ENCODE peak calls at places on chromosomes 6 and 20, in eight cellular contexts. R is DND-41, X is fibroblast of pulmonary artery, P is sigmoid colon, S is fibroblast of lung, L is GM18507, G is nucleus accumbens, N is PC-3. C is an unnamed sample.
A peak's percentile ranks its signal among the peaks of the same experiment; 100 is the strongest.

GRCh38 chr6:43089467-43089866 is 13.4 kb downstream of the PTK7 start:
- DNase-seq in R (no peak), X (no peak), P (no peak), S (no peak), L (no peak), G (no peak), N (no peak), C (no peak)

GRCh38 chr20:51402201-51402600 is 140.3 kb downstream of the NFATC2 start:
- DNase-seq in R (no peak), X (no peak), P (no peak), S (peak; percentile 67), L (no peak), G (no peak), N (no peak), C (peak; percentile 47)

GRCh38 chr6:148971027-148971927 is 224.4 kb downstream of the UST start:
- DNase-seq in R (no peak), X (no peak), P (no peak), S (peak; percentile 51), L (no peak), G (no peak), N (peak; percentile 73), C (no peak)

GRCh38 chr6:43178951-43179830 is 2.8 kb upstream of the CUL9 start:
- DNase-seq in R (no peak), X (no peak), P (no peak), S (no peak), L (no peak), G (no peak), N (no peak), C (no peak)

GRCh38 chr20:10523438-10523837 is 88.3 kb downstream of the SLX4IP start:
- DNase-seq in R (no peak), X (no peak), P (peak; percentile 81), S (no peak), L (no peak), G (no peak), N (peak; percentile 37), C (no peak)

GRCh38 chr6:72649032-72649984 is 27.4 kb downstream of the KCNQ5 start:
- DNase-seq in R (no peak), X (peak; percentile 87), P (no peak), S (peak; percentile 87), L (no peak), G (no peak), N (peak; percentile 92), C (peak; percentile 71)

GRCh38 chr6:157163434-157164159 is 159.7 kb downstream of the TMEM242 start:
- DNase-seq in R (no peak), X (no peak), P (no peak), S (no peak), L (no peak), G (no peak), N (no peak), C (no peak)

GRCh38 chr6:135594000-135594399 is 96.5 kb upstream of the AHI1 start:
- DNase-seq in R (no peak), X (no peak), P (no peak), S (no peak), L (no peak), G (no peak), N (no peak), C (no peak)

GRCh38 chr6:75842191-75842590 is 93.2 kb downstream of the MYO6 start:
- DNase-seq in R (no peak), X (peak; percentile 24), P (no peak), S (peak; percentile 56), L (no peak), G (no peak), N (no peak), C (no peak)

GRCh38 chr20:61954276-61955021 is 111.2 kb downstream of the TAF4 start:
- DNase-seq in R (no peak), X (no peak), P (peak; percentile 52), S (no peak), L (no peak), G (no peak), N (no peak), C (no peak)

GRCh38 chr6:84522135-84522535 is 242.3 kb downstream of the TBX18 start:
- DNase-seq in R (no peak), X (peak; percentile 89), P (no peak), S (peak; percentile 96), L (no peak), G (no peak), N (peak; percentile 83), C (peak; percentile 87)

GRCh38 chr6:90103056-90103793 is 193.4 kb downstream of the BACH2 start:
- DNase-seq in R (no peak), X (no peak), P (no peak), S (peak; percentile 59), L (no peak), G (no peak), N (peak; percentile 8), C (no peak)

GRCh38 chr20:61791995-61792394 is 273.7 kb downstream of the TAF4 start:
- DNase-seq in R (no peak), X (no peak), P (no peak), S (no peak), L (no peak), G (no peak), N (no peak), C (no peak)

GRCh38 chr20:23451956-23452487 is 654 bp downstream of the CST11 start:
- DNase-seq in R (no peak), X (no peak), P (peak; percentile 77), S (no peak), L (no peak), G (no peak), N (no peak), C (no peak)

C was measured in A172.